ENCODE peak calls at places on chromosomes 5 and 9, in seven cellular contexts. M, V, Y, C, P, G and K are unnamed samples.

GRCh38 chr5:58787982-58788381 is 205.1 kb downstream of the RAB3C start:
- DNase-seq in V (no peak), G (no peak), Y (no peak), C (no peak), M (no peak), P (peak; percentile 54), K (no peak)

GRCh38 chr9:68870049-68870448 is 143.9 kb downstream of the PRKACG start:
- DNase-seq in P (no peak), M (no peak), Y (no peak), V (no peak), G (no peak), C (peak; percentile 33), K (no peak)

GRCh38 chr5:40221796-40222195 is 457.9 kb upstream of the PTGER4 start:
- DNase-seq in G (peak; percentile 62), C (no peak), P (no peak), M (peak; percentile 93), V (no peak), Y (no peak), K (no peak)

GRCh38 chr9:130421802-130422276 is 22.9 kb upstream of the ASS1 start:
- DNase-seq in P (peak; percentile 18), M (no peak), G (peak; percentile 68), Y (no peak), V (no peak), C (no peak), K (no peak)

GRCh38 chr5:180469586-180469865 is 24.7 kb upstream of the CNOT6 start:
- DNase-seq in V (peak; percentile 24), Y (no peak), M (no peak), G (no peak), C (no peak), P (no peak), K (no peak)

GRCh38 chr5:80010754-80011392 is 19.8 kb upstream of the MTX3 start:
- DNase-seq in P (no peak), V (no peak), M (no peak), C (no peak), Y (no peak), G (no peak), K (no peak)

GRCh38 chr5:66382152-66382551 is 214.0 kb upstream of the MAST4 start:
- DNase-seq in Y (no peak), P (no peak), C (no peak), G (no peak), V (no peak), M (no peak), K (no peak)

GRCh38 chr9:12368569-12368968 is 324.6 kb upstream of the TYRP1 start:
- DNase-seq in G (no peak), V (no peak), M (no peak), C (no peak), Y (no peak), P (no peak), K (no peak)

GRCh38 chr5:150637245-150638052 is 3.0 kb upstream of the SYNPO start:
- DNase-seq in G (peak; percentile 82), P (no peak), Y (peak; percentile 80), V (no peak), M (peak; percentile 92), C (no peak), K (peak; percentile 84)

GRCh38 chr5:72154076-72154756 is 46.9 kb downstream of the MAP1B start:
- DNase-seq in Y (no peak), V (no peak), G (no peak), C (no peak), P (no peak), M (no peak), K (peak; percentile 95)

GRCh38 chr5:150175536-150175935 is 9.0 kb downstream of the CDX1 start:
- DNase-seq in G (peak; percentile 55), Y (no peak), C (no peak), V (no peak), P (no peak), M (peak; percentile 50), K (peak; percentile 56)

GRCh38 chr9:100366121-100366520 is 13.4 kb upstream of the TEX10 start:
- DNase-seq in P (no peak), M (no peak), Y (no peak), C (no peak), V (no peak), G (no peak), K (no peak)